ENCODE peak calls at places on chromosomes 1 and 21, in six cellular contexts. J is activated gamma-delta T cell treated with Interleukin-2 at 50 U/mL for 16 hours; N is progenitor cell of endocrine pancreas; B is GM06990; O is stimulated activated CD4-positive, alpha-beta T cell treated with anti-CD3 and anti-CD28 coated beads, Interleukin-2, amount 100 ng/mL, for 24 hours; S is left lung. W is an unnamed sample.

GRCh38 chr1:10782491-10783244 is 13.8 kb downstream of the CASZ1 start:
- DNase-seq in J (no peak), N (no peak), B (no peak), O (no peak), S (no peak), W (no peak)

GRCh38 chr1:111733183-111733995 is 5.8 kb downstream of the INKA2 start:
- DNase-seq in J (no peak), N (no peak), B (no peak), O (no peak), S (peak), W (peak)

GRCh38 chr1:109793486-109794318 is 30.0 kb upstream of the EPS8L3 start:
- DNase-seq in J (peak), N (no peak), B (no peak), O (peak), S (no peak), W (peak)

GRCh38 chr1:119220980-119221379 is 80.5 kb upstream of the WARS2 start:
- DNase-seq in J (no peak), N (no peak), B (no peak), O (no peak), S (no peak), W (peak)

GRCh38 chr1:34663031-34663430 is 91.8 kb upstream of the GJB5 start:
- DNase-seq in J (no peak), N (no peak), B (no peak), O (no peak), S (no peak), W (no peak)

GRCh38 chr1:204390731-204391466 is 20.7 kb downstream of the PPP1R15B start:
- DNase-seq in J (no peak), N (no peak), B (no peak), O (no peak), S (no peak), W (no peak)

GRCh38 chr1:92940541-92940940 is 20.7 kb downstream of the DIPK1A start:
- DNase-seq in J (no peak), N (no peak), B (no peak), O (no peak), S (no peak), W (peak)

GRCh38 chr1:2208309-2209239 is 14.0 kb upstream of the FAAP20 start:
- DNase-seq in J (no peak), N (no peak), B (no peak), O (no peak), S (peak), W (peak)

GRCh38 chr21:42042651-42043050 is 28.5 kb upstream of the UMODL1 start:
- DNase-seq in J (no peak), N (no peak), B (no peak), O (no peak), S (peak), W (no peak)

GRCh38 chr21:42862774-42863503 is 16.4 kb downstream of the WDR4 start:
- DNase-seq in J (no peak), N (no peak), B (no peak), O (no peak), S (peak), W (no peak)

GRCh38 chr1:50352428-50352827 is 70.8 kb downstream of the DMRTA2 start:
- DNase-seq in J (no peak), N (no peak), B (no peak), O (no peak), S (no peak), W (peak)

GRCh38 chr1:85475055-85475454 is 10.1 kb upstream of the DDAH1 start:
- DNase-seq in J (no peak), N (no peak), B (no peak), O (no peak), S (no peak), W (no peak)

GRCh38 chr1:52365091-52365745 is 787 bp downstream of the CC2D1B start:
- DNase-seq in J (no peak), N (no peak), B (no peak), O (peak), S (peak), W (peak)

GRCh38 chr1:239805888-239806772 is 285.6 kb upstream of the FMN2 start:
- DNase-seq in J (no peak), N (no peak), B (no peak), O (no peak), S (no peak), W (no peak)

GRCh38 chr1:150021191-150021688 is 10.7 kb upstream of the OTUD7B start:
- DNase-seq in J (no peak), N (no peak), B (no peak), O (no peak), S (no peak), W (no peak)

GRCh38 chr1:221695346-221695745 is 46.5 kb downstream of the DUSP10 start:
- DNase-seq in J (no peak), N (no peak), B (no peak), O (no peak), S (no peak), W (no peak)

GRCh38 chr1:94479682-94480081 is 61.5 kb downstream of the ABCD3 start:
- DNase-seq in J (no peak), N (no peak), B (no peak), O (no peak), S (no peak), W (no peak)

GRCh38 chr1:215143497-215143896 is 61.0 kb downstream of the KCNK2 start:
- DNase-seq in J (no peak), N (no peak), B (no peak), O (no peak), S (no peak), W (no peak)